ENCODE peak calls at places on chromosomes 7 and 10, in nine cellular contexts. D is activated effector memory CD4-positive, alpha-beta T cell treated with anti-CD3 and anti-CD28 coated beads, Interleukin-2, amount 50 U/mL, for 16 hours; F is C1 segment of cervical spinal cord; K is putamen; L is Right ventricle myocardium superior; O is M059J; G is T follicular helper cell; W is fibroblast of the aortic adventitia; T is GM18507. B is an unnamed sample.
A peak's percentile ranks its signal among the peaks of the same experiment; 100 is the strongest.

GRCh38 chr10:68367121-68367520 is 34.4 kb upstream of the PBLD start:
- DNase-seq in K (no peak), W (no peak), O (no peak), T (no peak), L (no peak), G (no peak), F (no peak), D (no peak), B (no peak)

GRCh38 chr7:72538856-72539255 is 126.7 kb upstream of the CALN1 start:
- DNase-seq in F (no peak), K (peak; percentile 28), W (no peak), T (no peak), G (no peak), L (no peak), D (no peak), O (peak; percentile 34), B (peak; percentile 16)

GRCh38 chr10:24920907-24921881 is 31.2 kb downstream of the PRTFDC1 start:
- DNase-seq in G (no peak), L (peak; percentile 59), K (peak; percentile 73), W (peak; percentile 97), T (no peak), O (peak; percentile 87), F (peak; percentile 36), D (peak; percentile 86), B (no peak)

GRCh38 chr10:64430690-64431323 is 909.6 kb downstream of the REEP3 start:
- DNase-seq in W (no peak), K (peak; percentile 59), D (no peak), O (peak; percentile 2), G (no peak), T (no peak), F (peak; percentile 5), L (no peak), B (peak; percentile 1)

GRCh38 chr10:75350791-75351190 is 50.8 kb downstream of the ZNF503 start:
- DNase-seq in K (no peak), O (peak; percentile 59), T (no peak), F (no peak), G (no peak), D (no peak), W (peak; percentile 52), L (no peak), B (no peak)

GRCh38 chr10:89793649-89794254 is 92.4 kb downstream of the KIF20B start:
- DNase-seq in F (peak; percentile 34), W (peak; percentile 86), L (no peak), G (no peak), T (peak; percentile 32), O (peak; percentile 78), K (peak; percentile 42), D (no peak), B (peak; percentile 76)

GRCh38 chr7:149381245-149381644 is 79.6 kb downstream of the ZNF777 start:
- DNase-seq in O (no peak), T (no peak), D (no peak), F (no peak), L (no peak), K (no peak), G (no peak), W (no peak), B (no peak)

GRCh38 chr7:117127585-117128168 is 174.4 kb downstream of the ST7 start:
- DNase-seq in F (no peak), W (peak; percentile 84), L (no peak), O (peak; percentile 72), D (peak; percentile 77), K (peak; percentile 46), T (no peak), G (peak; percentile 25), B (peak; percentile 74)

GRCh38 chr10:119020627-119020946 is 8.9 kb upstream of the NANOS1 start:
- DNase-seq in O (peak; percentile 56), W (peak; percentile 38), F (no peak), D (no peak), L (no peak), T (no peak), G (no peak), K (no peak), B (no peak)

GRCh38 chr7:147818338-147818737 is 772.2 kb upstream of the C7orf33 start:
- DNase-seq in T (no peak), W (no peak), F (no peak), G (no peak), O (no peak), K (no peak), D (no peak), L (no peak), B (no peak)

GRCh38 chr7:90536449-90536848 is 59.7 kb upstream of the CDK14 start:
- DNase-seq in D (no peak), K (no peak), G (no peak), W (no peak), T (no peak), L (no peak), F (no peak), O (no peak), B (no peak)

GRCh38 chr10:86446424-86446823 is 75.2 kb downstream of the WAPL start:
- DNase-seq in D (no peak), K (no peak), L (no peak), W (peak; percentile 12), O (no peak), F (no peak), T (no peak), G (no peak), B (no peak)

GRCh38 chr7:96823274-96823673 is 113.6 kb upstream of the SEM1 start:
- DNase-seq in K (peak; percentile 58), F (no peak), L (no peak), D (no peak), T (no peak), G (no peak), O (peak; percentile 61), W (peak; percentile 31), B (no peak)

GRCh38 chr7:48158404-48158803 is 12.9 kb upstream of the ABCA13 start:
- DNase-seq in F (no peak), T (no peak), D (no peak), L (no peak), G (no peak), K (no peak), W (no peak), O (peak; percentile 63), B (no peak)

GRCh38 chr10:74322141-74322540 is 171.1 kb downstream of the ADK start:
- DNase-seq in W (no peak), G (no peak), O (no peak), D (no peak), L (no peak), F (no peak), K (no peak), T (no peak), B (no peak)

GRCh38 chr10:30284860-30285594 is 64.1 kb downstream of the MTPAP start:
- DNase-seq in G (no peak), T (no peak), O (peak; percentile 24), L (no peak), F (no peak), W (peak; percentile 15), K (no peak), D (no peak), B (no peak)

GRCh38 chr10:116753759-116754158 is 11.4 kb upstream of the HSPA12A start:
- DNase-seq in L (no peak), F (no peak), O (peak; percentile 28), D (no peak), T (no peak), W (peak; percentile 55), K (no peak), G (no peak), B (no peak)

GRCh38 chr10:125985557-125986246 is 89.3 kb downstream of the FANK1 start:
- DNase-seq in O (no peak), T (no peak), F (no peak), D (no peak), G (no peak), L (no peak), K (no peak), W (peak; percentile 19), B (no peak)

GRCh38 chr7:135661311-135662122 is 797 bp upstream of the STMP1 start:
- DNase-seq in T (no peak), G (no peak), L (no peak), O (no peak), D (no peak), F (no peak), W (no peak), K (no peak), B (peak; percentile 89)

GRCh38 chr7:74180866-74181265 is 6.7 kb downstream of the EIF4H start:
- DNase-seq in O (no peak), T (no peak), W (no peak), K (no peak), D (no peak), L (no peak), G (no peak), F (no peak), B (no peak)

GRCh38 chr10:15725603-15726002 is 5.9 kb upstream of the ITGA8 start:
- DNase-seq in W (peak; percentile 84), G (no peak), D (no peak), L (no peak), F (no peak), O (peak; percentile 50), K (peak; percentile 19), T (no peak), B (peak; percentile 42)

GRCh38 chr7:158123753-158124152 is 463.9 kb downstream of the PTPRN2 start:
- DNase-seq in F (no peak), T (no peak), K (no peak), O (no peak), D (no peak), L (no peak), G (no peak), W (no peak), B (no peak)

GRCh38 chr7:57404343-57404966 is 45.5 kb upstream of the ZNF716 start:
- DNase-seq in D (no peak), G (no peak), T (no peak), W (no peak), F (no peak), O (no peak), L (peak; percentile 82), K (peak; percentile 30), B (peak; percentile 35)

GRCh38 chr7:101241015-101241363 is 3.4 kb upstream of the CLDN15 start:
- DNase-seq in O (no peak), F (no peak), T (no peak), W (peak; percentile 26), G (no peak), L (no peak), D (no peak), K (no peak), B (no peak)

GRCh38 chr10:125120046-125120710 is 40.2 kb downstream of the CTBP2 start:
- DNase-seq in G (no peak), O (peak; percentile 47), W (no peak), K (no peak), D (peak; percentile 17), T (no peak), L (no peak), F (no peak), B (no peak)

GRCh38 chr10:47259521-47259920 is 40.5 kb upstream of the GDF10 start:
- DNase-seq in T (no peak), W (no peak), L (no peak), O (no peak), G (no peak), F (no peak), D (peak; percentile 38), K (no peak), B (no peak)

GRCh38 chr10:124728071-124728829 is 15.9 kb downstream of the FAM53B start:
- DNase-seq in D (peak; percentile 65), O (no peak), K (no peak), G (no peak), W (no peak), L (no peak), T (no peak), F (no peak), B (no peak)

GRCh38 chr7:137298464-137298794 is 45.1 kb downstream of the PTN start:
- DNase-seq in W (peak; percentile 15), O (no peak), T (no peak), K (no peak), G (no peak), F (no peak), D (no peak), L (no peak), B (no peak)

GRCh38 chr10:17665742-17666141 is 21.8 kb downstream of the STAM start:
- DNase-seq in T (no peak), F (no peak), G (no peak), L (no peak), W (peak; percentile 97), K (peak; percentile 79), D (no peak), O (peak; percentile 77), B (no peak)

GRCh38 chr7:74404388-74404700 is 49.4 kb upstream of the GTF2IRD1 start:
- DNase-seq in F (no peak), G (no peak), O (no peak), T (no peak), K (no peak), L (no peak), W (no peak), D (no peak), B (no peak)

GRCh38 chr7:33745934-33746333 is 159.4 kb upstream of the BMPER start:
- DNase-seq in F (no peak), D (no peak), O (peak; percentile 33), T (no peak), L (no peak), W (peak; percentile 48), K (no peak), G (no peak), B (no peak)